ENCODE peak calls at places on chromosomes 5 and 9, in four cellular contexts. D is bronchial epithelial cell, S is kidney epithelial cell, W is dorsolateral prefrontal cortex. J is an unnamed sample. For H3K27me3, the result is how much of the 10 kb centered on the place peaks cover.

GRCh38 chr5:61817472-61818326 is 485.6 kb downstream of the ZSWIM6 start:
- DNase-seq in D (peak), S (peak), W (peak), J (peak)

GRCh38 chr9:121859646-121860045 is 208.2 kb downstream of the DAB2IP start:
- DNase-seq in D (no peak), S (no peak), W (no peak), J (no peak)

GRCh38 chr9:134807726-134808125 is 72.9 kb upstream of the FCN2 start:
- DNase-seq in S (no peak), W (no peak), D (no peak), J (no peak)

GRCh38 chr9:95552814-95553546 is 36.2 kb upstream of the PTCH1 start:
- DNase-seq in D (peak), W (no peak), S (no peak), J (peak)

GRCh38 chr9:389758-390157 is 175.1 kb downstream of the DOCK8 start:
- DNase-seq in W (no peak), S (no peak), D (no peak), J (no peak)

GRCh38 chr9:86918556-86918955 is 28.8 kb downstream of the GAS1 start:
- DNase-seq in S (no peak), D (peak), W (no peak), J (no peak)

GRCh38 chr9:134375430-134376385 is 49.5 kb downstream of the RXRA start:
- DNase-seq in W (no peak), S (no peak), D (no peak), J (peak)

GRCh38 chr5:96844476-96844990 is 31.8 kb upstream of the ERAP2 start:
- DNase-seq in W (no peak), D (no peak), S (no peak), J (no peak)

GRCh38 chr9:137447722-137448568 is 6.8 kb upstream of the ENTPD8 start:
- DNase-seq in S (no peak), D (no peak), W (no peak), J (no peak)

GRCh38 chr5:91307023-91307422 is 76.1 kb downstream of the ARRDC3 start:
- DNase-seq in D (peak), W (no peak), S (no peak), J (peak)

GRCh38 chr5:167049771-167050567 is 1241.5 kb upstream of the WWC1 start:
- DNase-seq in D (no peak), S (no peak), W (no peak), J (no peak)

GRCh38 chr5:151253604-151253948 is 591 bp downstream of the GM2A start:
- DNase-seq in S (no peak), D (no peak), W (no peak), J (no peak)

GRCh38 chr9:27600254-27600653 is 27.0 kb upstream of the C9orf72 start:
- DNase-seq in W (no peak), S (no peak), D (no peak), J (no peak)

GRCh38 chr9:98369471-98369870 is 114.0 kb upstream of the TBC1D2 start:
- DNase-seq in D (no peak), S (no peak), W (no peak), J (no peak)

GRCh38 chr5:103605277-103605676 is 42.7 kb upstream of the NUDT12 start:
- DNase-seq in D (no peak), W (no peak), S (no peak), J (no peak)

DNA sequence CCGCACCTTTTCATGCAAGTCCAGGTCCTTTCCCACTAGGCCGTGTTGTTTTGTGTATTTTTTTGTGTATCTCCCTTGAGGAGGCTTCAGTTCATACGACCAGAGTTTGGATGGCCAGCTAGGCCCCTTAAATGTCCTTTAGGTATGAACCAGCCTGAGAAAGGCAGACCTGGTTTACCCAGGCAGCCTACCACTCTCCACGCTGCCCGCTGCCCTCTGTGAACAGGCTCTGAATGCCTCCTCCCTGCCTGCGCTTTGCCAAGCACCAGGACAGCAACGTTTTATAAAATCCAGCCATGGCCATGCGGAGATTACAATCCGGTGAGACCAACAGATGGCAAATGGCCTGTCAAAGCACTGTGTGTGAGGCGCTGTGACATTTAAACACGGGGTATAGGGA is 626 bp upstream of the CLTB start:
- DNase-seq in W (no peak), D (no peak), S (no peak), J (no peak)
- H3K4me3 ChIP-seq in W (peak), D (no peak), S (peak), J (peak)

GRCh38 chr9:136013116-136013515 is 51.9 kb upstream of the UBAC1 start:
- DNase-seq in S (no peak), W (no peak), D (no peak), J (peak)
- H3K27me3 ChIP-seq in S (under half), W (under half), D (under half), J (under half)

GRCh38 chr9:38687992-38688391 is 31.9 kb downstream of the FAM240B start:
- DNase-seq in S (no peak), W (no peak), D (no peak), J (no peak)
- H3K4me3 ChIP-seq in S (peak), W (no peak), D (no peak), J (peak)

GRCh38 chr5:176817864-176818377 is 7.6 kb downstream of the UNC5A start:
- DNase-seq in D (no peak), S (no peak), W (peak), J (no peak)
- H3K27me3 ChIP-seq in D (under half), S (under half), W (under half), J (half or more)

DNA sequence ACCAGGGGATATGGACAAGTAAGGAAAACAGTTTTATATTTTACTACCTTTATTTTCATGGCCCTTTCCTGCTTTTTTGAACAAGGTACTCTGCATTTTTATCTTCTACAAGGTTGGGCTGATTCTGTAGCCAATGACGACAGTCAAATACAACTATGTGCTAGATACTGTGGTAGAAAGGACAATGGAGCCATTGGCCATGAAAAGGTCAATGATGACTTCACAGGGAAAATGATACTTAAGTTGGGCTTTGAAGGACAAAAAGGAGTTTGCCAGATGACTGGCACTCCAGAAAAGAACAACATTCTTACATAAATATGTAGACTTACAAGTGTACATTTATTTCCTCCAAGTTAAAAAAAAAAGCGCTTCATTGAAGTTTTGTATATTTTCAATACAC is 663 bp downstream of the INSL6 start:
- DNase-seq in S (no peak), W (no peak), D (no peak), J (no peak)
- H3K4me3 ChIP-seq in S (no peak), W (no peak), D (no peak), J (no peak)

DNA sequence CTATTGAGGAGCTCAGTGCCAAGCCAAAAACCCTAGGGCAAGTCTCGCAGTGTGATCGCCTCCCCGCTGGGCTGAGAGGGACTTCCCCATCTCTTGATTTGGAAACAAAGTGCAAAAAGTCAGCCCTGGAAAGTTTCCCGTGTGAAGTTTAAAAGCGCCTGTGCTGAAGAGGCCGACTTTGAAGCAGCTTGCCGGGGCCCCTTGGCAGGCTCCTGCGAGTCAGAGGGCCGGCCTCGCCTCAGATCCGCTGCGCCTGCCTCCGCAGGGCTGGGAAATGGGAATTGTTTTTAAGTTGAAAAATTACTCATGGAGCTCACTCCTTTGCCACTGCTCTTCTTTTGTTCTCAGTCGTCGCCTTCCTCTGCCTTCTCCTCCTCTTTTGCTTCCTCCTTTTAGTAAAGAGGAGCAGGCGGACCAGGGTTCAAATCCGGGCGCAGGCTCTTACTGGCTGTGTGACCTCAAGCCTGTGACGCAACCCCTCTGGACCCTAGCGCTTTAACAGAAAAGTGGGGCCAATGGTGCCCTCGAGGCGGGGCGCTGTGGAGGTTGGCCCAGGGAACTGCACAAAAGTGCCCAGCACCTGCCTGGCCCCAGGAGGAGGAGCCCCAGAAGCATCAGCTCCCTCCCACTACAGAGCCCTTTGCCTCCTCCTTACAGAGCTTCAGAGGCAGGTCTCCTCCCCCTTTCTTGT is 14.7 kb upstream of the LHX2 start:
- DNase-seq in D (peak), W (no peak), S (no peak), J (no peak)
- H3K27me3 ChIP-seq in D (under half), W (under half), S (half or more), J (half or more)

DNA sequence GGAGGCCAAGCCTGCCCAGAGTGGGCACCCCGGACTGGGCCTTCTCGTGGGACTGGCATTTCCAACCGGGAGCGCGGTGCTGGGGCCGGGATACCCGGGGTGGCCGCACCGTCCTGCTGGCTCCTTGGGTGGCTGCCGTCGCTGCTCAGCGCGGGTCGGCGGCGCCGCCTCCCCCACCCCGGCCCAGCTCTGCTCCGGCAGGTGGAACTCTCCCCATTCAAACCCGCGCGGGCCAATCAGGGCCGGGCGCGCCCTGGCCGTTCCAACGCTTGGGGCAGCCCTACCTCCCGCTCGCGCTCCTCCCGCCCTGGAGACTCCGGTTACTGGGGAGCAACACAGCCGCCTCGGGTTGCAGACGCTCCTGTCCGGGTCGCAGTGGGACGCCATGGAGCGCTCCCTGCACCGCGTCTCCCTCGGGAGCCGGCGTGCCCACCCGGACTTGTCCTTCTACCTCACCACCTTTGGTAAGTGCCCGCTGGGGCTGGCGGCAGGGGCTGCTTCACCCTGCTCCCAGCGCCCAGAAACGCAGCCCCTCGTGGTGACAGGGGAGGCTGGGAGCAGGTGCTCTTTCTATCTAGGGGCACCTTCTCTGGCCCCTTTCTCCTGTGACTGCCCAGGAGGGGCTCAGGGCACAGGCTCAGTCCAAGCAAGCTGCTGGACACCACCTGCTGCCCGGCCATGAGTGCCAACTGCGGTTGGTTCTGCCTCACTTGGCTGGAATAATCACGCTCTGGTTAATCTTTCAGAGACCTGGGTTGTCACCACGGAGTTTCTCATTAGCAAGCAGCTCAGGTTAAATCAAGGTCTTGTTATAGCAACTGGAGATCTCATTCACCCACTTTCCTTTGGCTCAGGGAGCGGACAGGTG is at the start of gene RGS3:
- DNase-seq in D (peak), W (peak), S (peak), J (peak)
- H3K4me3 ChIP-seq in D (peak), W (peak), S (peak), J (peak)

DNA sequence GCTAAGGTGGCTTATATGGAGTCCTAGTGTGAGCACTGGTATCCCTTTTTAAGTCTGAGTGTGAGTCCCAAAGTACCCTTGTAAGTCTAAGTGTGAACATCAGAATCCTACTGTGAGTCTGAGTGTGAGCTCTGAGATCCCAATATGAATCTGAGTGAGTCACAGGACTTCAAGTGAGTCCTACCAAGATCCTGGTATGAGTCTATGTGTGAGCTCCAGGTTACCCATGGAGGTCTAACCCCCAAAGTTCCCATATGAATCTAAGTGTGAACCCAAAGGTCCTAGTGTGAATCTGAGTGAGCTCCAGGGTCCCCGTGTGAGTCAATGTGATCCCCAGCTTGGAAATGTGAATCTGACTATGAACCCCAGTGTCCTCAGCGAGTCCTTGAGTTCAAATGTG is 2.3 kb downstream of the CNTFR start:
- DNase-seq in D (peak), W (no peak), S (no peak), J (no peak)
- H3K27me3 ChIP-seq in D (half or more), W (under half), S (half or more), J (half or more)

DNA sequence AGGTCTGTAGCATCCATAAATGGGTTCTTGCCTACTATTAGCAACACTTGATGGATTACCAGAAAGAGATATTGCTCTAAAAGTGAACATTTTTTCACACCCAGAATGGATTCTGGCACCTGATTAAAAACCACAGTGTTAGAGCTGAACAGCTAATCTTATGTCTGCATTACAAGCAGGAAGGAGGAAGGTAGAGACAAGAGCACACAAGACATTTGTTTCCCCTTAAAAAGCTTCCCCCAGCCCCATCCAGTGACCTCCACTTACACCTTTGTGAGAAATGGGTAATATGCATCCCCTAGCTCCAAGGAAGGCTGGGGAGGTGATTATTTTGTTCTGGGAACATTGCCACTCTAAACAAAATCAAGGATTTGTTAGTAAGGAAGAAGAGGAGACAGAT is 12.0 kb upstream of the TRIM36 start:
- DNase-seq in D (no peak), W (no peak), S (no peak), J (no peak)
- H3K4me3 ChIP-seq in D (no peak), W (no peak), S (no peak), J (no peak)